ENCODE peak calls at places on chromosome 15, in seven cellular contexts. One of them, this sample, is unnamed.

GRCh38 chr15:69092159-69092558 is 68.3 kb upstream of the GLCE start:
- DNase-seq in right lobe of liver: no peak
- DNase-seq in fibroblast of lung: peak; percentile 77
- DNase-seq in lower leg skin: no peak
- DNase-seq in astrocyte of the spinal cord: peak; percentile 45
- DNase-seq in adrenal gland: no peak
- DNase-seq in sigmoid colon: no peak
- DNase-seq in this sample: peak; percentile 80

GRCh38 chr15:84982301-84982920 is 755 bp downstream of the PDE8A start:
- DNase-seq in lower leg skin: peak; percentile 90
- DNase-seq in sigmoid colon: peak; percentile 77
- DNase-seq in fibroblast of lung: peak; percentile 24
- DNase-seq in astrocyte of the spinal cord: no peak
- DNase-seq in adrenal gland: peak; percentile 48
- DNase-seq in right lobe of liver: peak; percentile 82
- DNase-seq in this sample: peak; percentile 47

GRCh38 chr15:90838066-90838465 is 30.3 kb upstream of the FURIN start:
- DNase-seq in fibroblast of lung: no peak
- DNase-seq in adrenal gland: no peak
- DNase-seq in right lobe of liver: no peak
- DNase-seq in sigmoid colon: no peak
- DNase-seq in astrocyte of the spinal cord: no peak
- DNase-seq in lower leg skin: no peak
- DNase-seq in this sample: no peak

GRCh38 chr15:77584201-77584600 is 48.5 kb downstream of the LINGO1 start:
- DNase-seq in lower leg skin: no peak
- DNase-seq in sigmoid colon: no peak
- DNase-seq in fibroblast of lung: no peak
- DNase-seq in adrenal gland: no peak
- DNase-seq in astrocyte of the spinal cord: no peak
- DNase-seq in right lobe of liver: no peak
- DNase-seq in this sample: no peak

GRCh38 chr15:89822030-89822429 is 7.4 kb upstream of the ANPEP start:
- DNase-seq in lower leg skin: no peak
- DNase-seq in adrenal gland: no peak
- DNase-seq in sigmoid colon: no peak
- DNase-seq in right lobe of liver: no peak
- DNase-seq in fibroblast of lung: no peak
- DNase-seq in astrocyte of the spinal cord: no peak
- DNase-seq in this sample: no peak

GRCh38 chr15:71060983-71061382 is 54.3 kb upstream of the THSD4 start:
- DNase-seq in astrocyte of the spinal cord: no peak
- DNase-seq in fibroblast of lung: peak; percentile 69
- DNase-seq in lower leg skin: no peak
- DNase-seq in adrenal gland: no peak
- DNase-seq in sigmoid colon: no peak
- DNase-seq in right lobe of liver: no peak
- DNase-seq in this sample: peak; percentile 30

GRCh38 chr15:66948294-66948693 is 117.1 kb upstream of the SMAD3 start:
- DNase-seq in fibroblast of lung: peak; percentile 70
- DNase-seq in adrenal gland: no peak
- DNase-seq in sigmoid colon: peak; percentile 32
- DNase-seq in lower leg skin: no peak
- DNase-seq in astrocyte of the spinal cord: peak; percentile 31
- DNase-seq in right lobe of liver: no peak
- DNase-seq in this sample: peak; percentile 57

GRCh38 chr15:31333119-31333518 is 6.5 kb downstream of the KLF13 start:
- DNase-seq in lower leg skin: no peak
- DNase-seq in astrocyte of the spinal cord: no peak
- DNase-seq in fibroblast of lung: no peak
- DNase-seq in sigmoid colon: no peak
- DNase-seq in right lobe of liver: no peak
- DNase-seq in adrenal gland: no peak
- DNase-seq in this sample: no peak

GRCh38 chr15:78838480-78838879 is 27.2 kb upstream of the ADAMTS7 start:
- DNase-seq in fibroblast of lung: no peak
- DNase-seq in astrocyte of the spinal cord: no peak
- DNase-seq in adrenal gland: no peak
- DNase-seq in right lobe of liver: no peak
- DNase-seq in sigmoid colon: no peak
- DNase-seq in lower leg skin: no peak
- DNase-seq in this sample: no peak

GRCh38 chr15:35546581-35547381 is 816 bp upstream of the DPH6 start:
- DNase-seq in fibroblast of lung: peak; percentile 12
- DNase-seq in adrenal gland: peak; percentile 40
- DNase-seq in astrocyte of the spinal cord: no peak
- DNase-seq in sigmoid colon: no peak
- DNase-seq in right lobe of liver: no peak
- DNase-seq in lower leg skin: no peak
- DNase-seq in this sample: no peak

GRCh38 chr15:72197460-72198409 is at the start of gene GRAMD2A:
- DNase-seq in adrenal gland: no peak
- DNase-seq in right lobe of liver: no peak
- DNase-seq in astrocyte of the spinal cord: peak; percentile 39
- DNase-seq in lower leg skin: peak; percentile 84
- DNase-seq in sigmoid colon: no peak
- DNase-seq in fibroblast of lung: peak; percentile 55
- DNase-seq in this sample: peak; percentile 31

GRCh38 chr15:79736435-79737000 is 160.3 kb downstream of the MTHFS start:
- DNase-seq in fibroblast of lung: no peak
- DNase-seq in right lobe of liver: no peak
- DNase-seq in lower leg skin: peak; percentile 45
- DNase-seq in adrenal gland: no peak
- DNase-seq in astrocyte of the spinal cord: no peak
- DNase-seq in sigmoid colon: no peak
- DNase-seq in this sample: no peak

GRCh38 chr15:69664572-69665326 is 212.1 kb downstream of the RPLP1 start:
- DNase-seq in lower leg skin: peak; percentile 81
- DNase-seq in right lobe of liver: no peak
- DNase-seq in adrenal gland: no peak
- DNase-seq in fibroblast of lung: no peak
- DNase-seq in sigmoid colon: no peak
- DNase-seq in astrocyte of the spinal cord: no peak
- DNase-seq in this sample: no peak

GRCh38 chr15:57322602-57323250 is 53.6 kb upstream of the CGNL1 start:
- DNase-seq in lower leg skin: no peak
- DNase-seq in sigmoid colon: no peak
- DNase-seq in right lobe of liver: no peak
- DNase-seq in fibroblast of lung: no peak
- DNase-seq in adrenal gland: no peak
- DNase-seq in astrocyte of the spinal cord: no peak
- DNase-seq in this sample: no peak

GRCh38 chr15:27675571-27675970 is 423.5 kb downstream of the OCA2 start:
- DNase-seq in fibroblast of lung: no peak
- DNase-seq in lower leg skin: peak; percentile 50
- DNase-seq in right lobe of liver: no peak
- DNase-seq in adrenal gland: no peak
- DNase-seq in astrocyte of the spinal cord: no peak
- DNase-seq in sigmoid colon: no peak
- DNase-seq in this sample: no peak

GRCh38 chr15:57821826-57822225 is 115.3 kb downstream of the POLR2M start:
- DNase-seq in fibroblast of lung: no peak
- DNase-seq in sigmoid colon: no peak
- DNase-seq in adrenal gland: no peak
- DNase-seq in astrocyte of the spinal cord: no peak
- DNase-seq in right lobe of liver: no peak
- DNase-seq in lower leg skin: no peak
- DNase-seq in this sample: no peak

GRCh38 chr15:90869601-90870353 is 1.4 kb downstream of the FURIN start:
- DNase-seq in fibroblast of lung: peak; percentile 95
- DNase-seq in astrocyte of the spinal cord: peak; percentile 92
- DNase-seq in adrenal gland: peak; percentile 50
- DNase-seq in right lobe of liver: peak; percentile 71
- DNase-seq in lower leg skin: peak; percentile 93
- DNase-seq in sigmoid colon: peak; percentile 87
- DNase-seq in this sample: peak; percentile 81

GRCh38 chr15:38129531-38130199 is 123.0 kb upstream of the SPRED1 start:
- DNase-seq in fibroblast of lung: peak; percentile 100
- DNase-seq in astrocyte of the spinal cord: peak; percentile 99
- DNase-seq in lower leg skin: peak; percentile 90
- DNase-seq in adrenal gland: peak; percentile 41
- DNase-seq in sigmoid colon: peak; percentile 95
- DNase-seq in right lobe of liver: no peak
- DNase-seq in this sample: peak; percentile 98
- H3K4me3 ChIP-seq in fibroblast of lung: peak overlapping the region; percentile 25
- H3K4me3 ChIP-seq in astrocyte of the spinal cord: peak overlapping the region; percentile 19
- H3K4me3 ChIP-seq in lower leg skin: no peak overlapping the region
- H3K4me3 ChIP-seq in adrenal gland: no peak overlapping the region
- H3K4me3 ChIP-seq in sigmoid colon: peak overlapping the region; percentile 25
- H3K4me3 ChIP-seq in right lobe of liver: no peak overlapping the region
- H3K4me3 ChIP-seq in this sample: peak overlapping the region; percentile 9

DNA sequence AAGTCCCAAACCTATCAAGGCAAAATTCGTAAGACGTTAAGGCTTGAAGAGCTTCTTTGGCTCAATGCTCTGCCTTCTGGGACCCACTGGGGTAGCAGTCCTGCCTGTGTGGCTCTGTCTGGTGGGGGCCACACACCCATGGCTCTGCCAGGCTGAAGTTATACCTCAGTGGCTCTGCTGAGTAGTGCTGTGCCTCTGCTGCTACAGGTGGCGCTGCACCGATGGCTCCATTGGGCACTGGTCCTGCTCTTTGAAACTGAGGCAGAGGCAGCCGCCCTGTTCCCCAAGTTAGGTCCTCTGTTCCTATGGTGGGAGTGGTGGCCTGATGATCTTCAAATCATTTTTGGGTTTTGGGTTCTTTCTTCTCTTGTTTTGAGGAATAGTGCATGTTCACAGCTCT is 68.0 kb upstream of the AP4E1 start:
- DNase-seq in right lobe of liver: no peak
- DNase-seq in lower leg skin: no peak
- DNase-seq in astrocyte of the spinal cord: no peak
- DNase-seq in adrenal gland: no peak
- DNase-seq in fibroblast of lung: no peak
- DNase-seq in sigmoid colon: no peak
- DNase-seq in this sample: no peak
- TF ChIP-seq CTCF in right lobe of liver: no peak
- TF ChIP-seq CTCF in lower leg skin: no peak
- TF ChIP-seq CTCF in astrocyte of the spinal cord: no peak
- TF ChIP-seq CTCF in adrenal gland: no peak
- TF ChIP-seq CTCF in fibroblast of lung: no peak
- TF ChIP-seq CTCF in sigmoid colon: no peak
- TF ChIP-seq CTCF in this sample: no peak

GRCh38 chr15:95446854-95447253 is 883.6 kb upstream of the NR2F2 start:
- DNase-seq in lower leg skin: no peak
- DNase-seq in astrocyte of the spinal cord: no peak
- DNase-seq in fibroblast of lung: no peak
- DNase-seq in sigmoid colon: no peak
- DNase-seq in adrenal gland: no peak
- DNase-seq in right lobe of liver: no peak
- DNase-seq in this sample: no peak
- H3K4me3 ChIP-seq in lower leg skin: no peak overlapping the region
- H3K4me3 ChIP-seq in astrocyte of the spinal cord: no peak overlapping the region
- H3K4me3 ChIP-seq in fibroblast of lung: no peak overlapping the region
- H3K4me3 ChIP-seq in sigmoid colon: no peak overlapping the region
- H3K4me3 ChIP-seq in adrenal gland: no peak overlapping the region
- H3K4me3 ChIP-seq in right lobe of liver: no peak overlapping the region
- H3K4me3 ChIP-seq in this sample: no peak overlapping the region

GRCh38 chr15:99425666-99426301 is 140.0 kb upstream of the MEF2A start:
- DNase-seq in adrenal gland: no peak
- DNase-seq in fibroblast of lung: no peak
- DNase-seq in sigmoid colon: peak; percentile 61
- DNase-seq in astrocyte of the spinal cord: no peak
- DNase-seq in right lobe of liver: peak; percentile 41
- DNase-seq in lower leg skin: no peak
- DNase-seq in this sample: peak; percentile 28
- TF ChIP-seq CTCF in adrenal gland: no peak
- TF ChIP-seq CTCF in fibroblast of lung: no peak
- TF ChIP-seq CTCF in sigmoid colon: no peak
- TF ChIP-seq CTCF in astrocyte of the spinal cord: no peak
- TF ChIP-seq CTCF in right lobe of liver: no peak
- TF ChIP-seq CTCF in lower leg skin: no peak
- TF ChIP-seq CTCF in this sample: peak; percentile 41